ENCODE peak calls at places on chromosomes 4 and X, in five cellular contexts. One of them, this sample, is unnamed.

GRCh38 chr4:114383721-114384120 is 214.9 kb upstream of the UGT8 start:
- DNase-seq in cardiac fibroblast: peak
- DNase-seq in MM.1S: no peak
- DNase-seq in cardiac muscle cell: peak
- DNase-seq in upper lobe of right lung: no peak
- DNase-seq in this sample: peak

GRCh38 chrX:102712216-102712966 is at the start of gene GPRASP2:
- DNase-seq in cardiac muscle cell: peak
- DNase-seq in upper lobe of right lung: peak
- DNase-seq in MM.1S: no peak
- DNase-seq in cardiac fibroblast: peak
- DNase-seq in this sample: no peak

GRCh38 chr4:7430368-7430964 is 4.3 kb downstream of the PSAPL1 start:
- DNase-seq in MM.1S: no peak
- DNase-seq in cardiac fibroblast: no peak
- DNase-seq in upper lobe of right lung: peak
- DNase-seq in cardiac muscle cell: no peak
- DNase-seq in this sample: no peak

GRCh38 chr4:915595-915994 is 16.5 kb downstream of the GAK start:
- DNase-seq in MM.1S: no peak
- DNase-seq in upper lobe of right lung: no peak
- DNase-seq in cardiac muscle cell: peak
- DNase-seq in cardiac fibroblast: peak
- DNase-seq in this sample: no peak

GRCh38 chrX:46236411-46236810 is 308.8 kb downstream of the ZNF674 start:
- DNase-seq in MM.1S: no peak
- DNase-seq in cardiac muscle cell: no peak
- DNase-seq in upper lobe of right lung: no peak
- DNase-seq in cardiac fibroblast: no peak
- DNase-seq in this sample: no peak

GRCh38 chrX:120269379-120270035 is 18.9 kb downstream of the ZBTB33 start:
- DNase-seq in cardiac fibroblast: peak
- DNase-seq in cardiac muscle cell: peak
- DNase-seq in upper lobe of right lung: no peak
- DNase-seq in MM.1S: no peak
- DNase-seq in this sample: no peak

GRCh38 chr4:155952546-155952945 is 1.1 kb downstream of the CTSO start:
- DNase-seq in cardiac muscle cell: peak
- DNase-seq in MM.1S: no peak
- DNase-seq in cardiac fibroblast: peak
- DNase-seq in upper lobe of right lung: no peak
- DNase-seq in this sample: no peak

GRCh38 chrX:18753603-18754002 is 46.2 kb downstream of the PPEF1 start:
- DNase-seq in cardiac muscle cell: no peak
- DNase-seq in MM.1S: peak
- DNase-seq in upper lobe of right lung: no peak
- DNase-seq in cardiac fibroblast: no peak
- DNase-seq in this sample: no peak

GRCh38 chr4:47145630-47146029 is 114.3 kb downstream of the GABRB1 start:
- DNase-seq in cardiac fibroblast: peak
- DNase-seq in MM.1S: peak
- DNase-seq in cardiac muscle cell: peak
- DNase-seq in upper lobe of right lung: no peak
- DNase-seq in this sample: no peak

GRCh38 chrX:52341493-52341892 is 27.3 kb upstream of the XAGE2 start:
- DNase-seq in MM.1S: no peak
- DNase-seq in cardiac fibroblast: no peak
- DNase-seq in cardiac muscle cell: no peak
- DNase-seq in upper lobe of right lung: no peak
- DNase-seq in this sample: no peak

GRCh38 chr4:71476240-71476639 is 137.4 kb downstream of the SLC4A4 start:
- DNase-seq in cardiac fibroblast: no peak
- DNase-seq in cardiac muscle cell: no peak
- DNase-seq in upper lobe of right lung: no peak
- DNase-seq in MM.1S: no peak
- DNase-seq in this sample: no peak

GRCh38 chr4:20629180-20630115 is 70.8 kb upstream of the PACRGL start:
- DNase-seq in MM.1S: peak
- DNase-seq in cardiac muscle cell: no peak
- DNase-seq in upper lobe of right lung: no peak
- DNase-seq in cardiac fibroblast: no peak
- DNase-seq in this sample: no peak

GRCh38 chrX:48515842-48516241 is 5.8 kb upstream of the EBP start:
- DNase-seq in cardiac fibroblast: no peak
- DNase-seq in upper lobe of right lung: no peak
- DNase-seq in cardiac muscle cell: no peak
- DNase-seq in MM.1S: no peak
- DNase-seq in this sample: no peak

GRCh38 chrX:27924261-27924660 is 57.0 kb downstream of the DCAF8L1 start:
- DNase-seq in upper lobe of right lung: no peak
- DNase-seq in cardiac muscle cell: no peak
- DNase-seq in MM.1S: no peak
- DNase-seq in cardiac fibroblast: no peak
- DNase-seq in this sample: no peak

GRCh38 chrX:27917713-27918500 is 63.3 kb downstream of the DCAF8L1 start:
- DNase-seq in cardiac fibroblast: no peak
- DNase-seq in upper lobe of right lung: no peak
- DNase-seq in MM.1S: no peak
- DNase-seq in cardiac muscle cell: no peak
- DNase-seq in this sample: no peak

GRCh38 chrX:27915617-27916016 is 65.6 kb downstream of the DCAF8L1 start:
- DNase-seq in cardiac fibroblast: peak
- DNase-seq in cardiac muscle cell: peak
- DNase-seq in MM.1S: no peak
- DNase-seq in upper lobe of right lung: no peak
- DNase-seq in this sample: no peak

GRCh38 chrX:27924718-27925117 is 56.5 kb downstream of the DCAF8L1 start:
- DNase-seq in MM.1S: no peak
- DNase-seq in upper lobe of right lung: no peak
- DNase-seq in cardiac fibroblast: no peak
- DNase-seq in cardiac muscle cell: no peak
- DNase-seq in this sample: no peak

GRCh38 chrX:27918799-27919198 is 62.5 kb downstream of the DCAF8L1 start:
- DNase-seq in cardiac fibroblast: peak
- DNase-seq in cardiac muscle cell: peak
- DNase-seq in upper lobe of right lung: no peak
- DNase-seq in MM.1S: no peak
- DNase-seq in this sample: no peak
- TF ChIP-seq CTCF in cardiac fibroblast: peak
- TF ChIP-seq CTCF in cardiac muscle cell: peak
- TF ChIP-seq CTCF in upper lobe of right lung: peak
- TF ChIP-seq CTCF in MM.1S: no peak
- TF ChIP-seq CTCF in this sample: no peak

GRCh38 chrX:68721546-68721945 is 74.1 kb downstream of the STARD8 start:
- DNase-seq in cardiac muscle cell: no peak
- DNase-seq in MM.1S: no peak
- DNase-seq in upper lobe of right lung: no peak
- DNase-seq in cardiac fibroblast: no peak
- DNase-seq in this sample: no peak

GRCh38 chrX:68719181-68719903 is 71.9 kb downstream of the STARD8 start:
- DNase-seq in cardiac muscle cell: no peak
- DNase-seq in cardiac fibroblast: no peak
- DNase-seq in MM.1S: no peak
- DNase-seq in upper lobe of right lung: no peak
- DNase-seq in this sample: no peak

GRCh38 chrX:68720851-68721250 is 73.4 kb downstream of the STARD8 start:
- DNase-seq in upper lobe of right lung: no peak
- DNase-seq in MM.1S: no peak
- DNase-seq in cardiac muscle cell: no peak
- DNase-seq in cardiac fibroblast: no peak
- DNase-seq in this sample: no peak

GRCh38 chrX:68718443-68718820 is 71.0 kb downstream of the STARD8 start:
- DNase-seq in cardiac muscle cell: no peak
- DNase-seq in upper lobe of right lung: no peak
- DNase-seq in cardiac fibroblast: no peak
- DNase-seq in MM.1S: no peak
- DNase-seq in this sample: no peak

DNA sequence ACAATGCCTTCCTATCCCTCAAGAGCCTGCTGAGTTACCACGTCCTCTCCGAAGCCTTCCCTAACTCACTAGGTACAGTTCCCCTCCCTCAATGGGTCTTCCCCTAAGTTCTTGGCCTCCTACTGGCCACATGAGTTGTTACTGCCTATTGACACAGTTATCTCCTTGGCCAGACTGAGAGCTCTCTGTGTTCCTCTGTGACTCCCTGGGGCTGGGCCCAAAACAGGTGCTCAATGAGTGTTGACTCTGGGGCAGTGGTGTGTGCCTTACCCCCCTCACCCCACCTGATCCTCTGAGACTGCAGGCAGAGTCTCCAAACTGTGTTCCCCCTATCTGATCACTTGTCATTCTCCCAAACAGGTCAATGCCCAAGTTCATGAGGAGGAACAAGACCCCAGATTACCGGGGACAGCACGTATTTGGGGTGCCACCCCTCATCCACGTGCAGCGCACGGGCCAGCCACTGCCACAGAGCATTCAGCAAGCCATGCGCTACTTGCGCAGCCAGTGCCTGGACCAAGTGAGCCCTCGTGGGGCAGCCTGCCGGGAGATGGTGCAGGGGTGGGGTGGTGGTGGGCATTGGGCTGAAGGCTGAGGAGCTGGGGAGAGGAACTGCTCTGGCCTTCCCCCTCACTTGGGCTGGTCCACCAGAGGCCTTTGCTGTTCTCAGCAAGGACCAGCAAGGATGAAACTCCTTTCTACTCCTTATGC is 72.6 kb downstream of the STARD8 start:
- DNase-seq in MM.1S: peak
- DNase-seq in cardiac muscle cell: no peak
- DNase-seq in upper lobe of right lung: no peak
- DNase-seq in cardiac fibroblast: no peak
- DNase-seq in this sample: no peak
- TF ChIP-seq CTCF in MM.1S: no peak
- TF ChIP-seq CTCF in cardiac muscle cell: peak
- TF ChIP-seq CTCF in upper lobe of right lung: no peak
- TF ChIP-seq CTCF in cardiac fibroblast: peak
- TF ChIP-seq CTCF in this sample: no peak

GRCh38 chr4:108637856-108638255 is 12.5 kb upstream of the OSTC start:
- DNase-seq in cardiac fibroblast: peak
- DNase-seq in cardiac muscle cell: peak
- DNase-seq in upper lobe of right lung: no peak
- DNase-seq in MM.1S: no peak
- DNase-seq in this sample: no peak
- TF ChIP-seq CTCF in cardiac fibroblast: peak
- TF ChIP-seq CTCF in cardiac muscle cell: peak
- TF ChIP-seq CTCF in upper lobe of right lung: peak
- TF ChIP-seq CTCF in MM.1S: no peak
- TF ChIP-seq CTCF in this sample: peak

GRCh38 chr4:82560853-82561744 is 689 bp downstream of the TMEM150C start:
- DNase-seq in MM.1S: no peak
- DNase-seq in cardiac muscle cell: no peak
- DNase-seq in upper lobe of right lung: no peak
- DNase-seq in cardiac fibroblast: no peak
- DNase-seq in this sample: no peak

GRCh38 chr4:82559735-82560120 is 2.1 kb downstream of the TMEM150C start:
- DNase-seq in cardiac fibroblast: no peak
- DNase-seq in cardiac muscle cell: no peak
- DNase-seq in upper lobe of right lung: no peak
- DNase-seq in MM.1S: no peak
- DNase-seq in this sample: no peak

GRCh38 chr4:82551734-82552133 is 10.1 kb downstream of the TMEM150C start:
- DNase-seq in cardiac muscle cell: no peak
- DNase-seq in upper lobe of right lung: no peak
- DNase-seq in MM.1S: no peak
- DNase-seq in cardiac fibroblast: no peak
- DNase-seq in this sample: no peak

GRCh38 chr4:82553020-82553419 is 8.8 kb downstream of the TMEM150C start:
- DNase-seq in cardiac fibroblast: no peak
- DNase-seq in upper lobe of right lung: no peak
- DNase-seq in cardiac muscle cell: no peak
- DNase-seq in MM.1S: no peak
- DNase-seq in this sample: no peak

GRCh38 chr4:82555279-82555678 is 6.5 kb downstream of the TMEM150C start:
- DNase-seq in upper lobe of right lung: no peak
- DNase-seq in cardiac fibroblast: no peak
- DNase-seq in cardiac muscle cell: no peak
- DNase-seq in MM.1S: no peak
- DNase-seq in this sample: no peak
- TF ChIP-seq CTCF in upper lobe of right lung: no peak
- TF ChIP-seq CTCF in cardiac fibroblast: no peak
- TF ChIP-seq CTCF in cardiac muscle cell: peak
- TF ChIP-seq CTCF in MM.1S: no peak
- TF ChIP-seq CTCF in this sample: no peak

DNA sequence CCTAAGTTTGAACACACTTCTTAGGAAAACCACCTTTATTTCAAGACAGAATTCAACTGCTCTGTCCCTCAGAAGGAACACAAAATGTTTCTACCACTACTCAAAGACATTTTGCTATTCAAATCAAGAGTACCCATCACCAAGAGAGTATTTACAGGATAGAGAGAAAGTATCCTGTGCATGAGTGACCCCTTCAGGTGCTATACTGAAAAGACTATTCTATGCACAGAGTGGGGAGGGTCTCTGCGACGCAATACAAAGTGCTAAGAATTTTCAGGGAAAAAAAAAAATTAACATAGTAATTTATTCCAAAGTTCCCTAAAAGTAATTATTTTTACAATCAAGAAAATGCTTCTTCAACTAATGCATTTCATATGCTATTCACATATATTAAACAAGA is 346.4 kb upstream of the FAM241A start:
- DNase-seq in MM.1S: no peak
- DNase-seq in upper lobe of right lung: no peak
- DNase-seq in cardiac muscle cell: no peak
- DNase-seq in cardiac fibroblast: no peak
- DNase-seq in this sample: no peak
- TF ChIP-seq CTCF in MM.1S: no peak
- TF ChIP-seq CTCF in upper lobe of right lung: no peak
- TF ChIP-seq CTCF in cardiac muscle cell: no peak
- TF ChIP-seq CTCF in cardiac fibroblast: no peak
- TF ChIP-seq CTCF in this sample: peak

GRCh38 chr4:111475001-111475400 is 670.3 kb upstream of the FAM241A start:
- DNase-seq in MM.1S: no peak
- DNase-seq in cardiac muscle cell: peak
- DNase-seq in upper lobe of right lung: no peak
- DNase-seq in cardiac fibroblast: peak
- DNase-seq in this sample: peak
- TF ChIP-seq CTCF in MM.1S: no peak
- TF ChIP-seq CTCF in cardiac muscle cell: peak
- TF ChIP-seq CTCF in upper lobe of right lung: peak
- TF ChIP-seq CTCF in cardiac fibroblast: peak
- TF ChIP-seq CTCF in this sample: peak